ENCODE peak calls at places on chromosomes 5 and 9, in nine cellular contexts. S, D, O, L, Z, C, X, B and H are unnamed samples. For H3K4me1 and H3K27me3, the result is how much of the 10 kb centered on the place peaks cover.

GRCh38 chr5:68288756-68289134 is 73.2 kb downstream of the PIK3R1 start:
- DNase-seq in X (peak), Z (no peak), C (no peak), O (no peak), B (no peak), D (peak), L (peak), S (peak), H (no peak)

GRCh38 chr9:126733005-126733404 is 71.8 kb upstream of the ZBTB43 start:
- DNase-seq in D (no peak), L (no peak), S (no peak), X (no peak), Z (no peak), C (no peak), B (no peak), O (no peak), H (no peak)

GRCh38 chr5:139636207-139636792 is 11.8 kb upstream of the CXXC5 start:
- DNase-seq in L (no peak), D (no peak), S (no peak), O (no peak), Z (peak), X (no peak), B (no peak), C (peak), H (peak)

GRCh38 chr5:64229163-64229774 is 63.6 kb downstream of the RNF180 start:
- DNase-seq in O (no peak), S (no peak), X (peak), L (no peak), B (no peak), C (no peak), Z (peak), D (peak), H (peak)

GRCh38 chr9:99823392-99824377 is 2.0 kb downstream of the NR4A3 start:
- DNase-seq in C (no peak), O (peak), X (peak), S (peak), L (peak), D (peak), Z (peak), B (no peak), H (peak)

GRCh38 chr9:132944294-132945185 is at the start of gene TSC1:
- DNase-seq in O (peak), B (peak), Z (peak), L (peak), D (peak), S (peak), C (peak), X (peak), H (peak)

GRCh38 chr9:91334053-91334452 is 27.7 kb downstream of the AUH start:
- DNase-seq in S (no peak), Z (no peak), X (no peak), B (no peak), L (no peak), D (no peak), O (no peak), C (no peak), H (no peak)

GRCh38 chr5:72064801-72065570 is 42.3 kb upstream of the MAP1B start:
- DNase-seq in S (no peak), B (no peak), Z (no peak), X (no peak), L (no peak), O (no peak), C (no peak), D (peak), H (no peak)

GRCh38 chr9:79858509-79858908 is 286.7 kb downstream of the TLE4 start:
- DNase-seq in B (no peak), Z (peak), S (no peak), X (no peak), C (no peak), O (no peak), L (no peak), D (no peak), H (peak)

GRCh38 chr9:104866186-104866585 is 61.8 kb downstream of the ABCA1 start:
- DNase-seq in L (no peak), B (no peak), X (no peak), S (no peak), Z (no peak), D (no peak), C (no peak), O (no peak), H (no peak)

GRCh38 chr5:72377920-72378635 is 57.9 kb downstream of the PTCD2 start:
- DNase-seq in D (no peak), X (no peak), Z (no peak), O (peak), B (no peak), S (no peak), L (no peak), C (peak), H (no peak)

GRCh38 chr9:89806371-89807100 is 201.7 kb downstream of the GADD45G start:
- DNase-seq in D (no peak), B (no peak), L (no peak), O (no peak), X (no peak), C (peak), S (no peak), Z (peak), H (no peak)

GRCh38 chr5:32123058-32123805 is 50.9 kb downstream of the GOLPH3 start:
- DNase-seq in L (no peak), Z (no peak), B (no peak), C (no peak), O (no peak), X (no peak), S (no peak), D (no peak), H (no peak)

GRCh38 chr5:133523013-133523658 is 89.2 kb downstream of the FSTL4 start:
- DNase-seq in S (no peak), B (no peak), C (no peak), Z (no peak), X (no peak), D (no peak), L (no peak), O (no peak), H (no peak)

GRCh38 chr9:534886-535285 is 306.6 kb upstream of the DMRT1 start:
- DNase-seq in C (no peak), B (no peak), S (peak), X (no peak), O (peak), Z (peak), D (no peak), L (no peak), H (no peak)

GRCh38 chr5:170056561-170057267 is 49.0 kb upstream of the FOXI1 start:
- DNase-seq in B (no peak), L (no peak), C (no peak), D (no peak), O (no peak), Z (no peak), X (no peak), S (no peak), H (no peak)

GRCh38 chr9:89878687-89879086 is 273.9 kb downstream of the GADD45G start:
- DNase-seq in S (peak), Z (no peak), X (no peak), L (peak), B (no peak), D (no peak), C (peak), O (peak), H (no peak)

GRCh38 chr9:1606253-1606652 is 408.9 kb upstream of the SMARCA2 start:
- DNase-seq in S (no peak), X (no peak), B (no peak), Z (no peak), L (no peak), O (no peak), C (no peak), D (no peak), H (no peak)

GRCh38 chr5:124102491-124102890 is 590.5 kb downstream of the CSNK1G3 start:
- DNase-seq in Z (no peak), O (no peak), S (no peak), L (no peak), X (no peak), C (no peak), B (no peak), D (no peak), H (no peak)

GRCh38 chr9:38334234-38334633 is 58.3 kb upstream of the ALDH1B1 start:
- DNase-seq in D (peak), X (peak), C (no peak), S (no peak), O (no peak), Z (no peak), L (no peak), B (no peak), H (no peak)

GRCh38 chr5:150085950-150086715 is at the start of gene CSF1R:
- DNase-seq in S (no peak), B (no peak), L (no peak), Z (no peak), O (no peak), D (no peak), X (no peak), C (peak), H (no peak)

GRCh38 chr9:72775570-72775969 is 177.3 kb downstream of the ALDH1A1 start:
- DNase-seq in Z (no peak), C (no peak), S (no peak), O (no peak), L (no peak), D (no peak), B (no peak), X (no peak), H (no peak)

GRCh38 chr9:123825337-123825736 is 104.6 kb downstream of the DENND1A start:
- DNase-seq in C (no peak), B (no peak), Z (no peak), S (no peak), O (no peak), L (no peak), D (peak), X (no peak), H (no peak)

GRCh38 chr9:131237931-131238401 is 38.3 kb downstream of the FAM78A start:
- DNase-seq in B (no peak), D (peak), Z (peak), C (no peak), O (peak), S (peak), L (no peak), X (peak), H (peak)

GRCh38 chr5:154276236-154276792 is 85.8 kb downstream of the GALNT10 start:
- DNase-seq in Z (no peak), C (no peak), D (no peak), X (no peak), B (no peak), O (no peak), S (no peak), L (no peak), H (no peak)

GRCh38 chr9:98899399-98900056 is 44.2 kb upstream of the COL15A1 start:
- DNase-seq in S (no peak), C (no peak), Z (peak), B (no peak), O (no peak), L (no peak), D (no peak), X (peak), H (no peak)

GRCh38 chr5:89211836-89212235 is 328.9 kb upstream of the MEF2C start:
- DNase-seq in C (no peak), B (no peak), O (no peak), L (no peak), X (no peak), S (no peak), Z (peak), D (no peak), H (no peak)

GRCh38 chr5:108606185-108606584 is 141.5 kb upstream of the FER start:
- DNase-seq in O (no peak), B (no peak), S (no peak), C (no peak), D (no peak), X (no peak), Z (no peak), L (no peak), H (no peak)

GRCh38 chr5:123000731-123001130 is 35.8 kb downstream of the PPIC start:
- DNase-seq in X (no peak), C (no peak), L (no peak), B (no peak), Z (no peak), S (no peak), O (no peak), D (no peak), H (peak)

GRCh38 chr9:114161518-114161917 is 6.2 kb downstream of the COL27A1 start:
- DNase-seq in D (no peak), B (no peak), L (no peak), Z (no peak), S (no peak), O (no peak), C (no peak), X (no peak), H (no peak)

DNA sequence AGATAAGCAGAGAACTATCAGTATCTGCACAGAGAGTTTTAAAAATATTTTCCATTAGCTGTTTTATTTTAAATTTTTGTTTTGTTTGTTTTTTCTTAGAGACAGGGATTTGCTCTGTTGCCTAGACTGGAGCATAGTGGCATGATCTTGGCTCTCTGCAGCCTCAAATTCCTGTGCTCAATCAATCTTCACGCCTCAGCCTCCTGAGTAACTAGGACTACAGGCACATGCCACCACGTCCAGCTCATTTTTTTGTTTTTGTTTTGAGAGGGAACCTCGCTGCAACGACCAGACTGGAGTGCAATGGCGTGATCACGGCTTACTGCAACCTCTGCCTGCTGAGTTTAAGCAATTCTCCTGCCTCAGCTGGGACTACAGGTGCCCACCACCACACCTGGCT is 138.2 kb upstream of the LPAR1 start:
- DNase-seq in O (no peak), C (no peak), S (no peak), B (no peak), D (no peak), Z (no peak), L (no peak), X (no peak), H (no peak)
- H3K4me1 ChIP-seq in O (under half), C (under half), S (under half), B (under half), D (under half), Z (under half), L (under half), X (under half), H (under half)

DNA sequence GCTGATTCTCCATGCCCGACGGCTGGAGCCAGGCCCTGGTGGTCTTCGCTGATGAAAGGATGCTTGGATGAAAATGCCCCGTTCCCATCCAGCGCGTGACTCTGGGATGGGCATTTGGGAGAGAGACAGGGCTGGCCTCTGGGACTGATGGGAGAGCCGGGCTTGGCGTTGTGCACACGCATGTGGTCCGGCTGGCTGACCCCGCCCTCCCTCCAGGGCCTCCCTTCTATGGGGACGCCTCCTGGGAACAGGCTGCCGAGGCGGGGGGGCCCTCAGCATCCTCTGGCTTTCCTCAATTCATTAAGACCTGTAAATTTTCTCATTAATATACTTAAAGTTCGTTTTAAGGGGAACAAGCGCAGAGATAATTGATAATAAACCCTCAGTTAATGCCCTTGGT is 36.8 kb downstream of the UNC5A start:
- DNase-seq in L (no peak), Z (no peak), C (no peak), B (no peak), X (no peak), D (no peak), O (no peak), S (no peak), H (no peak)
- H3K27me3 ChIP-seq in L (under half), Z (under half), C (under half), B (half or more), X (under half), D (under half), O (under half), S (half or more), H (under half)

GRCh38 chr5:77882670-77883257 is 106.6 kb upstream of the TBCA start:
- DNase-seq in L (no peak), D (no peak), S (no peak), O (no peak), X (no peak), B (no peak), Z (peak), C (no peak), H (no peak)
- H3K27ac ChIP-seq in L (no peak), D (no peak), S (no peak), O (no peak), X (no peak), B (no peak), Z (peak), C (no peak), H (no peak)

GRCh38 chr5:78505860-78506259 is 142.7 kb downstream of the LHFPL2 start:
- DNase-seq in Z (no peak), D (no peak), O (no peak), B (no peak), C (no peak), L (no peak), X (no peak), S (no peak), H (no peak)
- H3K4me1 ChIP-seq in Z (half or more), D (under half), O (half or more), B (under half), C (half or more), L (under half), X (half or more), S (under half), H (under half)

GRCh38 chr5:73433982-73434342 is 14.6 kb downstream of the FOXD1 start:
- DNase-seq in O (no peak), B (no peak), L (no peak), S (no peak), X (no peak), Z (no peak), D (no peak), C (no peak), H (no peak)

GRCh38 chr5:73435640-73436534 is 12.7 kb downstream of the FOXD1 start:
- DNase-seq in C (no peak), O (no peak), Z (no peak), S (no peak), B (no peak), X (no peak), D (peak), L (no peak), H (no peak)

GRCh38 chr5:73434461-73434860 is 14.1 kb downstream of the FOXD1 start:
- DNase-seq in L (no peak), C (no peak), Z (no peak), B (no peak), D (no peak), O (no peak), S (no peak), X (no peak), H (no peak)

GRCh38 chr5:73433272-73433981 is 15.2 kb downstream of the FOXD1 start:
- DNase-seq in B (no peak), O (no peak), D (no peak), C (no peak), S (no peak), X (no peak), Z (no peak), L (no peak), H (no peak)

GRCh38 chr5:73434921-73435320 is 13.7 kb downstream of the FOXD1 start:
- DNase-seq in C (no peak), Z (no peak), O (no peak), S (no peak), B (no peak), X (no peak), L (no peak), D (no peak), H (no peak)
- H3K27me3 ChIP-seq in C (under half), Z (under half), O (under half), S (half or more), B (half or more), X (half or more), L (under half), D (half or more), H (under half)